ENCODE peak calls at places on chromosomes 2 and 18, in seven cellular contexts. O is brain microvascular endothelial cell; T is NCI-H748 treated with DMSO at 0.1 percent for 48 hours; A is NCI-H146; S is Right ventricle myocardium superior; B is CD8-positive, alpha-beta memory T cell; P is activated naive CD4-positive, alpha-beta T cell. C is an unnamed sample.
A peak's percentile ranks its signal among the peaks of the same experiment; 100 is the strongest.

GRCh38 chr2:241804326-241805276 is 4.4 kb upstream of the NEU4 start:
- DNase-seq in O (peak; percentile 12), T (no peak), A (no peak), S (no peak), B (no peak), P (no peak), C (peak; percentile 22)

GRCh38 chr2:104853926-104854506 is at the start of gene POU3F3:
- DNase-seq in O (no peak), T (peak; percentile 87), A (no peak), S (peak; percentile 72), B (peak; percentile 25), P (peak; percentile 25), C (peak; percentile 91)

GRCh38 chr2:101655941-101656422 is 41.5 kb upstream of the MAP4K4 start:
- DNase-seq in O (no peak), T (no peak), A (no peak), S (no peak), B (no peak), P (no peak), C (no peak)

GRCh38 chr18:76588591-76589303 is 93.7 kb upstream of the ZNF516 start:
- DNase-seq in O (no peak), T (no peak), A (peak; percentile 48), S (no peak), B (no peak), P (no peak), C (no peak)

GRCh38 chr2:58925676-58926081 is 684.6 kb upstream of the FANCL start:
- DNase-seq in O (no peak), T (no peak), A (no peak), S (peak; percentile 43), B (no peak), P (no peak), C (no peak)

GRCh38 chr2:148702475-148702874 is 57.9 kb downstream of the EPC2 start:
- DNase-seq in O (no peak), T (no peak), A (no peak), S (no peak), B (no peak), P (no peak), C (no peak)

GRCh38 chr2:105895995-105896764 is 151.5 kb downstream of the NCK2 start:
- DNase-seq in O (no peak), T (no peak), A (no peak), S (no peak), B (no peak), P (no peak), C (no peak)

GRCh38 chr2:68316091-68316490 is 3.7 kb downstream of the CNRIP1 start:
- DNase-seq in O (no peak), T (no peak), A (no peak), S (no peak), B (no peak), P (no peak), C (peak; percentile 13)

GRCh38 chr2:65465857-65466256 is 33.5 kb upstream of the SPRED2 start:
- DNase-seq in O (no peak), T (no peak), A (no peak), S (peak; percentile 55), B (no peak), P (no peak), C (no peak)

GRCh38 chr2:64989126-64989981 is at the start of gene SLC1A4:
- DNase-seq in O (peak; percentile 65), T (peak; percentile 36), A (peak; percentile 94), S (peak; percentile 93), B (peak; percentile 77), P (peak; percentile 65), C (peak; percentile 81)

GRCh38 chr18:58247363-58247834 is 203.4 kb downstream of the NEDD4L start:
- DNase-seq in O (no peak), T (no peak), A (peak; percentile 65), S (no peak), B (no peak), P (no peak), C (no peak)